ENCODE peak calls at places on chromosomes 12 and 14, in eight cellular contexts. H is thoracic aorta; T is stimulated activated naive CD8-positive, alpha-beta T cell treated with anti-CD3 and anti-CD28 coated beads, Interleukin-15, Interleukin-2, amounts not matched to agents 100 U/mL and 50 U/mL, for 24 hours; I is hippocampal formation; V is lower lobe of right lung; Z is bronchial epithelial cell; Q is brain microvascular endothelial cell; Y is SW480. B is an unnamed sample.

GRCh38 chr12:10293151-10293550 is 14.5 kb upstream of the KLRD1 start:
- DNase-seq in H (no peak), T (no peak), I (no peak), V (no peak), Z (no peak), Q (no peak), Y (no peak), B (no peak)

GRCh38 chr12:78891646-78892353 is 27.2 kb downstream of the SYT1 start:
- DNase-seq in H (no peak), T (no peak), I (no peak), V (no peak), Z (no peak), Q (no peak), Y (no peak), B (no peak)

GRCh38 chr12:100755186-100755585 is 39.4 kb upstream of the ANO4 start:
- DNase-seq in H (no peak), T (no peak), I (no peak), V (no peak), Z (peak; percentile 83), Q (no peak), Y (no peak), B (no peak)

GRCh38 chr12:21117995-21118394 is 13.0 kb upstream of the SLCO1B1 start:
- DNase-seq in H (no peak), T (no peak), I (no peak), V (no peak), Z (no peak), Q (no peak), Y (no peak), B (no peak)

GRCh38 chr14:63248211-63248610 is 44.0 kb downstream of the RHOJ start:
- DNase-seq in H (no peak), T (no peak), I (no peak), V (no peak), Z (no peak), Q (no peak), Y (no peak), B (peak; percentile 13)

GRCh38 chr12:111672822-111673381 is 12.9 kb downstream of the BRAP start:
- DNase-seq in H (no peak), T (no peak), I (no peak), V (no peak), Z (no peak), Q (no peak), Y (no peak), B (no peak)

GRCh38 chr12:118625050-118625675 is 248.8 kb downstream of the SUDS3 start:
- DNase-seq in H (no peak), T (no peak), I (no peak), V (no peak), Z (no peak), Q (no peak), Y (no peak), B (no peak)

GRCh38 chr14:79971330-79971729 is 240.0 kb downstream of the DIO2 start:
- DNase-seq in H (no peak), T (no peak), I (no peak), V (no peak), Z (peak; percentile 26), Q (peak; percentile 77), Y (no peak), B (no peak)

GRCh38 chr12:18868673-18869072 is 130.8 kb downstream of the CAPZA3 start:
- DNase-seq in H (no peak), T (no peak), I (no peak), V (no peak), Z (peak; percentile 39), Q (no peak), Y (no peak), B (peak; percentile 4)

GRCh38 chr12:182381-182883 is 31.5 kb downstream of the SLC6A12 start:
- DNase-seq in H (no peak), T (no peak), I (no peak), V (peak; percentile 34), Z (peak; percentile 84), Q (peak; percentile 70), Y (no peak), B (peak; percentile 88)

GRCh38 chr12:70267550-70267949 is 24.3 kb downstream of the CNOT2 start:
- DNase-seq in H (no peak), T (no peak), I (no peak), V (no peak), Z (no peak), Q (no peak), Y (no peak), B (no peak)

GRCh38 chr14:106318700-106319099 is 792.3 kb downstream of the TMEM121 start:
- DNase-seq in H (no peak), T (peak; percentile 59), I (no peak), V (no peak), Z (no peak), Q (no peak), Y (no peak), B (no peak)

GRCh38 chr12:65854629-65855028 is 30.3 kb downstream of the HMGA2 start:
- DNase-seq in H (no peak), T (no peak), I (no peak), V (no peak), Z (no peak), Q (no peak), Y (no peak), B (no peak)

GRCh38 chr12:19222566-19222965 is 93.0 kb downstream of the PLEKHA5 start:
- DNase-seq in H (no peak), T (no peak), I (peak; percentile 41), V (no peak), Z (no peak), Q (no peak), Y (no peak), B (peak; percentile 14)

GRCh38 chr12:67940780-67941243 is 48.4 kb upstream of the IFNG-AS1 start:
- DNase-seq in H (no peak), T (no peak), I (no peak), V (no peak), Z (peak; percentile 77), Q (peak; percentile 23), Y (no peak), B (peak; percentile 65)

GRCh38 chr12:93541578-93542217 is 30.8 kb upstream of the SOCS2 start:
- DNase-seq in H (no peak), T (no peak), I (no peak), V (no peak), Z (no peak), Q (no peak), Y (no peak), B (no peak)

GRCh38 chr14:54902143-54902520 is 494 bp downstream of the GCH1 start:
- DNase-seq in H (peak; percentile 10), T (peak; percentile 84), I (no peak), V (peak; percentile 88), Z (peak; percentile 36), Q (peak; percentile 40), Y (peak; percentile 82), B (peak; percentile 19)